ENCODE peak calls at places on chromosomes 3 and 15, in four cellular contexts. A is GM12878, G is K562, M is H1. X is an unnamed sample.

GRCh38 chr15:29835301-29835700 is 13.0 kb upstream of the TJP1 start:
- DNase-seq in A (no peak), G (no peak), M (no peak), X (no peak)

GRCh38 chr3:46396129-46396528 is 10.7 kb downstream of the CCR5AS start:
- DNase-seq in A (peak), G (no peak), M (no peak), X (no peak)

GRCh38 chr15:59062985-59063384 is 42.0 kb upstream of the CCNB2 start:
- DNase-seq in A (no peak), G (no peak), M (no peak), X (no peak)

GRCh38 chr3:178236555-178237277 is 299.5 kb upstream of the KCNMB2 start:
- DNase-seq in A (no peak), G (no peak), M (no peak), X (no peak)

GRCh38 chr3:58999779-59000170 is 50.0 kb downstream of the CFAP20DC start:
- DNase-seq in A (no peak), G (no peak), M (no peak), X (no peak)

GRCh38 chr15:48494646-48495045 is 150.9 kb downstream of the FBN1 start:
- DNase-seq in A (no peak), G (no peak), M (no peak), X (no peak)

GRCh38 chr3:169754711-169755110 is 10.1 kb downstream of the TERC start:
- DNase-seq in A (no peak), G (no peak), M (no peak), X (no peak)

GRCh38 chr3:29642393-29643033 is 361.6 kb downstream of the RBMS3 start:
- DNase-seq in A (no peak), G (no peak), M (no peak), X (no peak)

GRCh38 chr3:140523600-140523999 is 154.3 kb upstream of the TRIM42 start:
- DNase-seq in A (no peak), G (no peak), M (no peak), X (no peak)

GRCh38 chr3:170467007-170467406 is 48.3 kb downstream of the CLDN11 start:
- DNase-seq in A (no peak), G (no peak), M (no peak), X (peak)

GRCh38 chr15:90981681-90982080 is 12.7 kb downstream of the PRC1 start:
- DNase-seq in A (peak), G (no peak), M (no peak), X (no peak)

GRCh38 chr3:107024481-107025153 is 352.6 kb upstream of the CCDC54 start:
- DNase-seq in A (no peak), G (no peak), M (no peak), X (no peak)

GRCh38 chr15:81106560-81106959 is 27.5 kb upstream of the CFAP161 start:
- DNase-seq in A (peak), G (peak), M (peak), X (peak)

GRCh38 chr15:79673416-79674123 is 223.2 kb downstream of the MTHFS start:
- DNase-seq in A (peak), G (no peak), M (no peak), X (no peak)

GRCh38 chr3:160479376-160479775 is 29.8 kb upstream of the TRIM59 start:
- DNase-seq in A (no peak), G (no peak), M (no peak), X (no peak)

GRCh38 chr15:29670945-29671307 is 151.3 kb downstream of the TJP1 start:
- DNase-seq in A (no peak), G (no peak), M (no peak), X (peak)

GRCh38 chr3:189720746-189721426 is 89.7 kb downstream of the TP63 start:
- DNase-seq in A (no peak), G (no peak), M (no peak), X (no peak)
- TF ChIP-seq BRCA1 in A (no peak), G (no peak), M (no peak), X (no peak)

GRCh38 chr3:14273886-14274517 is 95.4 kb downstream of the LSM3 start:
- DNase-seq in A (no peak), G (peak), M (no peak), X (no peak)
- TF ChIP-seq BRCA1 in A (no peak), G (no peak), M (no peak), X (no peak)

GRCh38 chr15:72616491-72617210 is 37.8 kb upstream of the GOLGA6B start:
- DNase-seq in A (no peak), G (no peak), M (no peak), X (no peak)
- TF ChIP-seq BRCA1 in A (no peak), G (no peak), M (no peak), X (no peak)

GRCh38 chr3:56769125-56769709 is 32.5 kb downstream of the ARHGEF3 start:
- DNase-seq in A (no peak), G (no peak), M (no peak), X (no peak)
- TF ChIP-seq BRCA1 in A (no peak), G (no peak), M (no peak), X (no peak)

GRCh38 chr15:69604050-69604378 is 151.4 kb downstream of the RPLP1 start:
- DNase-seq in A (no peak), G (peak), M (no peak), X (peak)
- TF ChIP-seq BRCA1 in A (no peak), G (no peak), M (no peak), X (no peak)